ENCODE peak calls at places on chromosome 13, in nine cellular contexts. T is fibroblast of pulmonary artery, X is GM06990, G is B cell, M is nephron progenitor cell, D is coronary artery, H is A549, A is HL-60, B is AG10803. U is an unnamed sample.

GRCh38 chr13:99823961-99824360 is 147.6 kb downstream of the ZIC5 start:
- DNase-seq in X (no peak), M (no peak), T (no peak), G (no peak), D (no peak), A (no peak), B (no peak), H (no peak), U (no peak)

GRCh38 chr13:41643502-41643901 is 186.2 kb downstream of the RGCC start:
- DNase-seq in M (no peak), X (no peak), A (no peak), B (no peak), D (no peak), T (no peak), H (no peak), G (no peak), U (no peak)

GRCh38 chr13:46630419-46631183 is 77.6 kb downstream of the LRCH1 start:
- DNase-seq in T (no peak), M (no peak), D (no peak), X (no peak), H (no peak), A (no peak), B (no peak), G (no peak), U (no peak)

GRCh38 chr13:87147076-87147475 is 524.1 kb upstream of the SLITRK5 start:
- DNase-seq in M (no peak), A (no peak), G (no peak), B (peak), D (no peak), H (no peak), X (no peak), T (peak), U (peak)

GRCh38 chr13:44160549-44161278 is 212.9 kb upstream of the SERP2 start:
- DNase-seq in G (no peak), T (no peak), H (no peak), D (no peak), X (no peak), M (no peak), A (no peak), B (peak), U (no peak)

GRCh38 chr13:59445812-59446211 is 717.9 kb downstream of the DIAPH3 start:
- DNase-seq in H (no peak), B (no peak), T (no peak), G (no peak), M (no peak), D (no peak), A (no peak), X (no peak), U (no peak)

GRCh38 chr13:25174304-25174703 is 2.2 kb upstream of the AMER2 start:
- DNase-seq in A (no peak), T (no peak), M (no peak), X (no peak), B (no peak), D (no peak), G (no peak), H (no peak), U (no peak)

GRCh38 chr13:25778302-25778701 is 273.5 kb downstream of the SHISA2 start:
- DNase-seq in H (no peak), T (no peak), D (no peak), G (no peak), X (peak), A (peak), B (no peak), M (no peak), U (no peak)

GRCh38 chr13:105627270-105627669 is 908.2 kb downstream of the EFNB2 start:
- DNase-seq in H (no peak), B (no peak), D (peak), A (no peak), M (no peak), T (peak), X (no peak), G (no peak), U (no peak)

GRCh38 chr13:95296326-95296939 is 4.8 kb downstream of the ABCC4 start:
- DNase-seq in H (peak), T (peak), A (no peak), X (no peak), B (peak), G (no peak), M (peak), D (no peak), U (no peak)

GRCh38 chr13:39870197-39870746 is 214.8 kb downstream of the COG6 start:
- DNase-seq in X (no peak), A (no peak), B (peak), D (no peak), H (no peak), M (no peak), T (no peak), G (no peak), U (no peak)

GRCh38 chr13:100176781-100177389 is 88.0 kb downstream of the PCCA start:
- DNase-seq in M (no peak), H (no peak), B (peak), T (peak), G (no peak), X (no peak), D (no peak), A (no peak), U (no peak)

GRCh38 chr13:69935043-69935442 is 172.6 kb upstream of the ATXN8OS start:
- DNase-seq in T (no peak), X (no peak), D (no peak), G (no peak), M (no peak), H (no peak), B (no peak), A (peak), U (no peak)

GRCh38 chr13:64538711-64539110 is 2691.4 kb downstream of the PCDH9 start:
- DNase-seq in D (no peak), A (no peak), M (no peak), G (no peak), T (no peak), B (no peak), X (no peak), H (no peak), U (no peak)

GRCh38 chr13:74866151-74866550 is 615.8 kb downstream of the TBC1D4 start:
- DNase-seq in X (no peak), D (no peak), H (no peak), A (no peak), M (no peak), G (no peak), B (peak), T (peak), U (no peak)

GRCh38 chr13:106503730-106504129 is 31.7 kb downstream of the EFNB2 start:
- DNase-seq in A (no peak), X (no peak), D (no peak), B (no peak), M (no peak), H (no peak), G (no peak), T (peak), U (no peak)

GRCh38 chr13:40986328-40986856 is 32.7 kb downstream of the ELF1 start:
- DNase-seq in G (no peak), D (no peak), H (no peak), A (no peak), M (no peak), X (no peak), B (peak), T (no peak), U (no peak)

GRCh38 chr13:84025828-84026227 is 143.6 kb upstream of the SLITRK1 start:
- DNase-seq in X (no peak), M (no peak), G (no peak), B (no peak), H (no peak), D (no peak), T (no peak), A (no peak), U (no peak)

DNA sequence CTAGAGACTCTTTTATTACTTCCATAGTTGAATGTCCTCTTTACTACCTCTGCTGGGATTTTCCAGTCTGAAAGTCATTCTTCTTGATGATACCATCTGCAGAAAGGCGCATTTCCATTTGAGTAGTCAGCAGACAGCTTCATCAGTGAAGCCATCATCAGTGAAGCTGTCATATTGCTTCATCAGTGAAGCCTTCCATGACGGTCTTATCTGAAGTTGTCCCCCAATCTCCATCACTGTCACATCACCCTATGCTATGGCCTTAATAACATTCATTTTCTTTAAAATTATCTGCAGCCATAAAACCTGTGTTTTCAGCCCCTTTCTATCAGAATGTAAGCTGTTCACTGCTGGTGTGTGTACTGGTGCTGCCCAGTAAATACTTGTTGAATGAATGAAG is 151.6 kb downstream of the B3GLCT start:
- DNase-seq in X (no peak), G (no peak), A (no peak), H (no peak), D (no peak), B (no peak), T (no peak), M (no peak), U (no peak)
- TF ChIP-seq CTCF in X (no peak), G (no peak), A (no peak), H (no peak), D (no peak), B (no peak), T (no peak), M (no peak), U (no peak)

DNA sequence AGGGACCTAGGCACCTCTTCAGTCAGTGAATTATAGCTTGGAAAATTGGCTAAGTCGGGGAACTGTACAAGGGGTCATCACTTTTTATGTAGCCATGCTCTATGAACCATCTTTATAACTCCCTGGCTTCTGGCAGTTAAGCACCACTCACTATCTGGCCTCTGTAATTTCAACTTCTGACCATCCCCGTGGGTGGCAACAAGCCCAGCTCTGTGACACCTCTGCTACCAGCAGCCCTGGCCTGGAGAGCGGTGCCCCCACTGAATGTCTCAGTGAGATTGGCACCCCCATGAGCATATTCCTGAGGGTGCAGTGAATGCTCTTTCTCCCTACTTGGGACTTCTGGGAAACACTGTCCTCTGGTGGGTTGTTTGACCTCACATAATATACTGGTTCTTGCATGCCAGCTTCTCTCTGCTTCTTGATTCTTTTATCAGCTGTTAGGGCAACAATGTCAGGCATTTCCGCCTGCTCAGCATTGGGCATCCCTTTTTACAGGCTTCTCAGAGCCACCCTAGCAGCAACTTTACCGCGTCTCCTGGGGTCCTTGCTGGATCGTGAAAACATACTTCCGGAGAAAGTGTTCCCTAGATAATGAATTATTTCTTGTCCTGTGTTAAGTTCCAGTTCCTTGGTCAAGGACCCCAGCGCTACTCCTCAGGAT is 10.4 kb downstream of the KL start:
- DNase-seq in H (no peak), G (no peak), M (no peak), X (no peak), D (no peak), B (no peak), T (no peak), A (no peak), U (no peak)
- TF ChIP-seq CTCF in H (no peak), G (no peak), M (no peak), X (no peak), D (no peak), B (no peak), T (no peak), A (no peak), U (no peak)

GRCh38 chr13:108083056-108083455 is 132.3 kb downstream of the LIG4 start:
- DNase-seq in A (no peak), B (no peak), G (no peak), D (no peak), T (peak), H (no peak), M (no peak), X (no peak), U (no peak)

GRCh38 chr13:108087813-108088212 is 127.5 kb downstream of the LIG4 start:
- DNase-seq in A (no peak), G (no peak), B (no peak), D (no peak), X (no peak), T (no peak), H (no peak), M (no peak), U (no peak)

GRCh38 chr13:108082481-108082880 is 132.9 kb downstream of the LIG4 start:
- DNase-seq in B (no peak), D (no peak), A (no peak), H (no peak), G (no peak), M (no peak), T (no peak), X (no peak), U (no peak)

GRCh38 chr13:108084840-108085239 is 130.5 kb downstream of the LIG4 start:
- DNase-seq in T (no peak), A (no peak), B (no peak), D (no peak), M (no peak), H (no peak), G (no peak), X (no peak), U (no peak)

DNA sequence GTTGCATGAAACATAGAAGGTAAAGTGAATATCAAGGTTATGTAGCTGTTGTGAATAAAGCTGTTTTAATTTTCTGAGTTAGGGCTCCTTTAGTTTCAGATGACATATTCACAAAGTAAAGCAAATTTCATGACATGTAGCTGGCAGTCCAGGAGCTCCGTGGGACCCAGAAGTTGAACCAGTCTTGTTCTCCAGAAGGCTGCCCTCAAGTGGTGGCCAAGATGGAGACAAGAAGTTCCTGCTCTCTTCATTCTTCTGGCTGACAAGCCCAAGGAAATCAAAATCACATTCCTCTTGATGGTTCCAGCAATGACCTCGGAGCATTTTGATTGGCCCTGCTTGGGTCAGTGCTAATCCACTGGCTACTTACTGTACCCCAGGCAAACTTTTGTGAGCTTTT is 128.7 kb downstream of the LIG4 start:
- DNase-seq in G (no peak), B (peak), D (no peak), A (no peak), T (peak), M (no peak), H (no peak), X (no peak), U (no peak)
- TF ChIP-seq CTCF in G (no peak), B (no peak), D (no peak), A (no peak), T (peak), M (no peak), H (no peak), X (no peak), U (peak)

DNA sequence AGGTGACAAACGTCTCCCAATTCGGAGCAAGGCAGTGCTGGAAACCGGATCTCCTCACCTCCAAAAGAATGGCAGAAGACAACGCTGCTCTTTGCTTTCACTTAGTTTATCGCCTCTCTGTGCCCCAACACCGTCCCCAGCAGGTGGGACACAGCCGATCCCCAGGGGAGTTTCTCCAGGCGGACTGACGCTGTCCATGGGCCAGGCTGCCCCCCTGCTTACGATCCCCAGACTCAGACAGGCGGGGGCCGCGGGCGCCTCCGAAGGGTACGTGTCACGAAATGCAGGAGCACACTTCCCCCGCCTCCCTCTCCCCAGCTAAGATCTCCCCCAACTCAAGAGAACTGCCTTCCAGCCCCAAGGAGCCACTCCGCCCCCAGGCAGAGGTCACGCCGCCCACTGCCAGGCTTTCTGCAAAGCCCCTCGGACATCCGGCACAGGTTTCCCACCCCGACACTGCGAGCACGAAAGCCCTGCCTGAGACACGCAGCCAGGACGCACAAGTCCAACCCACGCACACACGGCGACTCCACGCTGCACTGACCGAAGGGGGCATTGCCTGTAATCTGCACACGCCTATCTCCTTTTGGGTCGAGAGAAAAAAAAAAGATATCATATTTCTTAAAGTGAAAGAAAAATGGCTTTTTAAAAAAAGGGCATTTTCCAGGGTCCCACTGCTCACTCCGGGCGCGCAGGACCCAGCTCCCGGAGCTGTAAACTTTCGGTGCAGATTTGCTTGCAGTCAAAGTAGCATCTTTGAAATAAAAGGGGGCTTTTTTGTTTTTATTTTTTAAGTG is 1.9 kb downstream of the SPRY2 start:
- DNase-seq in T (peak), B (peak), A (no peak), M (peak), G (no peak), X (peak), D (peak), H (no peak), U (peak)
- TF ChIP-seq CTCF in T (peak), B (peak), A (no peak), M (no peak), G (no peak), X (no peak), D (no peak), H (peak), U (peak)

DNA sequence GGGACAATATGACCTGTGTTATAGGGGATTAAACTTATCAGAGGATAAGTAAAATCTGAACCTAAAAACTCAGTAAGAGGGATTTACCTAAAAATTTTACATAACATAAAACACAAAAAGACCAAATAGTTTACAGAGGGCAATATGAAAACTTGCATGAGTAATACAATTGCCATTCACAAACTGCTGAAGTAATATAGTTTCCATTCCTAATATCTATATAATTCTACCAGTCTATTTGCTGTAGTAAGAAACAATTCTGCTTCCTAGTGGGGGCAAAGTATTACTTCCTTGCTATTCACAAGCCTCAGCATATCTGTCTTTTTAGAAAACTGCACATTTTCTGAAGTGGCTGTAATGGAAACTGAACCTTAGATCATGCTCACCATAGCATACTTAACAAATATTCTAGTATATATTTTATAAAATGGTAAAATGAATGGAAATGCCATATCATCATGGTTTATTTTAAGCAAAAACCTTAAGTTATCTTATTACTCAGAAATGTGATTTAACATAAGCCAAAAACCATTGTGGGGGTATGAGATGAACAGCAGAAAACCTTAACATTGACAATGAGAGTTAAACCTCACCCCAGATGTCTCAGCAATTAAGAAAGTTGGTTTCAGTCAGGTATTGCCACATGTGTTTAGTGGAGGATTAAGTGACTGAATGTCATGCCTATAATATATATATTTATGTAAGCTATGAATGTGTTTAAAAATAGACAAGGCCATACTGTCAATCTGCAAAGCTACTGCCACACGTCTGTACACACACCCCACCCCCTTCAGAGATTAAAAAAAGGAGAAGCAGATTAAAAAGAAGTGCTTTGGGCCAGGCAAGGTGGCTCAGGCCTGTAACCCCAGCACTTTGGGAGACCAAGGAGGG is 136.8 kb downstream of the MIPEP start:
- DNase-seq in D (no peak), B (no peak), G (no peak), T (no peak), M (no peak), H (no peak), A (no peak), X (peak), U (no peak)
- TF ChIP-seq CTCF in D (no peak), B (no peak), G (no peak), T (no peak), M (no peak), H (no peak), A (no peak), X (no peak), U (no peak)

GRCh38 chr13:55517312-55517711 is 1623.4 kb upstream of the PRR20A start:
- DNase-seq in D (no peak), M (no peak), X (no peak), G (no peak), H (no peak), A (no peak), T (no peak), B (no peak), U (no peak)
- TF ChIP-seq CTCF in D (no peak), M (no peak), X (peak), G (no peak), H (no peak), A (no peak), T (no peak), B (no peak), U (no peak)

DNA sequence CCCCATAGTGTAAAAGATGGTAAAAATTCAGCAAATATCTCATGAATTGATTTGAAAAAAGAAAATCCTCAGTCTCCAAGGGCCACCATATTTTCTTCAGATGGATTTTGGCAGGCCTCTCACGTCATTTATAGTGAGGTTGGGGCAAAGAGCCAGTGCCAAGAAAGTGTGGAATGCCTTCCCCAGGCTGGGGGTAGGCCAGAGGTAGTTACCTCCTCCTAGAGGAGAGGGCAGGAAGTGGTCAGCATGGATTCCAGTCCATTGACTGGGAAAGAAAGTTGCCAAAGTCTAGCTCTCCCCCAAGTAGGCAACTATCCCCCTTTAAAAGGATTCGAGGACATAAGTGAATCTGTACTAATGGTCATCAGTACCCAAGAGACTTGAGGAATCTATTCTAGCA is 68.4 kb upstream of the KCTD4 start:
- DNase-seq in M (no peak), B (peak), D (no peak), T (peak), H (no peak), G (no peak), A (no peak), X (no peak), U (no peak)
- TF ChIP-seq CTCF in M (no peak), B (peak), D (no peak), T (no peak), H (no peak), G (no peak), A (no peak), X (no peak), U (no peak)

GRCh38 chr13:113906566-113906965 is 42.7 kb upstream of the GAS6 start:
- DNase-seq in A (no peak), G (no peak), M (no peak), T (no peak), X (no peak), D (peak), B (no peak), H (no peak), U (no peak)
- TF ChIP-seq CTCF in A (no peak), G (no peak), M (no peak), T (no peak), X (no peak), D (no peak), B (no peak), H (no peak), U (no peak)

GRCh38 chr13:19587635-19588300 is 26.4 kb upstream of the TPTE2 start:
- DNase-seq in B (peak), D (no peak), A (peak), H (peak), G (no peak), X (peak), M (no peak), T (peak), U (no peak)
- TF ChIP-seq CTCF in B (peak), D (no peak), A (peak), H (peak), G (no peak), X (peak), M (no peak), T (peak), U (peak)